ENCODE peak calls at places on chromosomes 5 and 9, in six cellular contexts. F is GM06990, G is HepG2, S is kidney, X is tibial artery, W is body of pancreas. Y is an unnamed sample.
A peak's percentile ranks its signal among the peaks of the same experiment; 100 is the strongest.

GRCh38 chr5:150155258-150156032 is at the start of gene PDGFRB:
- DNase-seq in W (peak; percentile 52), X (peak; percentile 99), G (no peak), F (peak; percentile 32), S (peak; percentile 95), Y (peak; percentile 82)

GRCh38 chr9:69932901-69933300 is 110.7 kb upstream of the MAMDC2 start:
- DNase-seq in F (no peak), X (no peak), G (peak; percentile 36), S (no peak), W (peak; percentile 40), Y (no peak)

GRCh38 chr9:109922617-109923260 is 142.7 kb downstream of the PALM2AKAP2 start:
- DNase-seq in S (no peak), F (no peak), G (no peak), W (no peak), X (no peak), Y (no peak)

GRCh38 chr5:113232667-113233066 is 202.1 kb downstream of the TSSK1B start:
- DNase-seq in G (no peak), X (no peak), S (no peak), W (peak; percentile 56), F (no peak), Y (no peak)

GRCh38 chr5:138352722-138353549 is 451 bp downstream of the KDM3B start:
- DNase-seq in F (peak; percentile 83), W (peak; percentile 71), S (peak; percentile 91), X (peak; percentile 82), G (peak; percentile 26), Y (peak; percentile 82)

GRCh38 chr9:117437283-117437682 is 22.4 kb upstream of the ASTN2 start:
- DNase-seq in S (no peak), G (no peak), F (no peak), W (no peak), X (no peak), Y (no peak)

GRCh38 chr5:139124774-139125391 is 73.3 kb downstream of the SIL1 start:
- DNase-seq in X (no peak), S (no peak), G (no peak), W (no peak), F (no peak), Y (no peak)

GRCh38 chr5:82421119-82421518 is 143.0 kb upstream of the RPS23 start:
- DNase-seq in G (no peak), S (no peak), F (no peak), X (no peak), W (no peak), Y (no peak)

GRCh38 chr5:157215826-157216167 is 35.2 kb downstream of the ITK start:
- DNase-seq in F (no peak), X (no peak), G (no peak), S (no peak), W (no peak), Y (no peak)

GRCh38 chr9:34985311-34985899 is 4.1 kb upstream of the DNAJB5 start:
- DNase-seq in S (no peak), X (peak; percentile 49), G (peak; percentile 57), F (no peak), W (peak; percentile 75), Y (no peak)

GRCh38 chr9:127629468-127630081 is 17.5 kb downstream of the STXBP1 start:
- DNase-seq in F (no peak), X (peak; percentile 29), S (no peak), W (no peak), G (no peak), Y (no peak)

GRCh38 chr9:78654324-78654723 is 357.4 kb downstream of the PSAT1 start:
- DNase-seq in G (no peak), S (no peak), X (no peak), F (no peak), W (no peak), Y (no peak)

GRCh38 chr9:135468866-135469521 is 10.6 kb upstream of the PPP1R26 start:
- DNase-seq in G (no peak), X (no peak), W (no peak), F (no peak), S (no peak), Y (no peak)

GRCh38 chr5:132342291-132343180 is 27.0 kb upstream of the SLC22A5 start:
- DNase-seq in X (no peak), W (no peak), F (no peak), G (no peak), S (no peak), Y (no peak)
- TF ChIP-seq CTCF in X (no peak), W (no peak), F (no peak), G (no peak), S (no peak), Y (no peak)

GRCh38 chr5:27124590-27124989 is 86.2 kb upstream of the CDH9 start:
- DNase-seq in S (no peak), G (peak; percentile 20), X (no peak), W (no peak), F (no peak), Y (peak; percentile 15)
- TF ChIP-seq CTCF in S (peak; percentile 8), G (peak; percentile 20), X (peak; percentile 6), W (peak; percentile 13), F (no peak), Y (no peak)

GRCh38 chr9:124202447-124202971 is 55.2 kb upstream of the NEK6 start:
- DNase-seq in F (peak; percentile 86), W (peak; percentile 19), G (no peak), X (no peak), S (no peak), Y (peak; percentile 76)
- TF ChIP-seq CTCF in F (no peak), W (no peak), G (no peak), X (no peak), S (no peak), Y (no peak)

GRCh38 chr5:91048073-91048472 is 335.0 kb downstream of the ARRDC3 start:
- DNase-seq in W (no peak), F (no peak), G (no peak), X (no peak), S (no peak), Y (no peak)
- TF ChIP-seq CTCF in W (no peak), F (no peak), G (no peak), X (no peak), S (no peak), Y (no peak)

DNA sequence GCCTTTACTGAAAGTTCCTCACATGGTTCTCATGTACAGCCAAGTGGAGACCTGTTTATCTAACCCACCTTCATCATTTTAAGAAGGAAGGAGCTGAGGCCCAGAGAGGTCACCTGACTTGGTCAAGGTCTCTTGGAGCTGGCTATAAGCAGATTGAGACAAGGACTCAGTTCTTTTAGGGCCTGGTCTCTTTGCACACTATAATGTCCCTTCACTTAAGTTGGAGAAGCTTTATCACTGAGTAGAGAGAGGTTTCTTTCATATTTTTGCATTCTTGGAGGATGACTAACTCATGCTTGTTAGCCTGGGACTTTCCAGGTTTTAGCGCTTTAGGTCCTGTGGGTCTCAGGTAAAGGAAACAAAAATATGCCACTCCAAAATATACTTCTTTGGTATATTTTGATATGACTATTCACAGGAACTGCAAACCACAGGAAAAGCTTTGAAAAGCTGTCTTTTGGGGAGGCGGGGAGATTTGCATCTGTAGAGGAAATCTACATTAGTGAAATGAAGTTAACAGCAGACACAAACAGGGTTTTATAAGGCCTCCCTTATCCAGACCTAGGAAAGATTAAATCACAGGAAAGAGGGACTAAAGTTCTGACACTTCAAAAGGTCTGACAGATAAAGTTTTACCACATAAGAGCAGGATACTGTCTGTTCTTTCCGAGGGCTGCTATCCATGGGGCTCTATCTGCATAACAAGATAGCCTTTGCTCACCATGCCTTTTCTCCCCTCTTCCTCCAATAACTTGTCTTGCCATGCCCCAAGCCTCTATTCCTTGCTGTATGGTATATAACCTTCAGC is 95.8 kb upstream of the ANKRD55 start:
- DNase-seq in W (no peak), G (peak; percentile 83), X (no peak), F (peak; percentile 31), S (no peak), Y (peak; percentile 32)
- TF ChIP-seq CTCF in W (no peak), G (no peak), X (no peak), F (no peak), S (no peak), Y (no peak)